ENCODE peak calls at places on chromosome 10, in five cellular contexts. Q is NCI-H1930; I is cardiac muscle cell; Z is stimulated activated CD8-positive, alpha-beta memory T cell treated with anti-CD3 and anti-CD28 coated beads, Interleukin-15, amount 100 ng/mL, for 1 hour; R is naive thymus-derived CD8-positive, alpha-beta T cell. S is an unnamed sample.

GRCh38 chr10:122537545-122537944 is 23.0 kb upstream of the DMBT1 start:
- DNase-seq in Z (no peak), I (no peak), Q (no peak), R (no peak), S (no peak)

GRCh38 chr10:33211123-33211878 is 123.2 kb downstream of the NRP1 start:
- DNase-seq in I (no peak), Q (no peak), Z (no peak), R (no peak), S (no peak)

GRCh38 chr10:54613162-54613561 is 187.9 kb downstream of the PCDH15 start:
- DNase-seq in R (no peak), I (no peak), Z (no peak), Q (no peak), S (no peak)

GRCh38 chr10:122207596-122207995 is 63.5 kb upstream of the BTBD16 start:
- DNase-seq in Z (no peak), R (no peak), Q (no peak), I (peak), S (no peak)

GRCh38 chr10:22686347-22686746 is 28.0 kb downstream of the PIP4K2A start:
- DNase-seq in R (no peak), Z (no peak), Q (no peak), I (no peak), S (no peak)

GRCh38 chr10:112360308-112361270 is 13.3 kb upstream of the ACSL5 start:
- DNase-seq in R (no peak), Q (no peak), I (no peak), Z (no peak), S (no peak)

GRCh38 chr10:91477236-91477635 is 67.1 kb downstream of the HECTD2 start:
- DNase-seq in Z (no peak), I (no peak), R (no peak), Q (no peak), S (no peak)

GRCh38 chr10:122561212-122561611 is 658 bp downstream of the DMBT1 start:
- DNase-seq in Q (no peak), R (no peak), I (peak), Z (no peak), S (no peak)

GRCh38 chr10:111705026-111705425 is 478.5 kb downstream of the GPAM start:
- DNase-seq in Z (no peak), R (no peak), I (no peak), Q (no peak), S (no peak)

GRCh38 chr10:86857097-86857825 is 100.2 kb downstream of the MMRN2 start:
- DNase-seq in R (no peak), Q (no peak), Z (no peak), I (no peak), S (no peak)

GRCh38 chr10:118497227-118497626 is 98.2 kb downstream of the PRLHR start:
- DNase-seq in Q (no peak), Z (no peak), I (no peak), R (no peak), S (no peak)

GRCh38 chr10:68303849-68304412 is 27.9 kb upstream of the HNRNPH3 start:
- DNase-seq in Z (no peak), R (no peak), Q (no peak), I (no peak), S (no peak)

GRCh38 chr10:23478570-23478969 is 39.7 kb downstream of the OTUD1 start:
- DNase-seq in R (no peak), Q (no peak), Z (no peak), I (no peak), S (no peak)

GRCh38 chr10:73083234-73083633 is 13.4 kb downstream of the P4HA1 start:
- DNase-seq in Z (no peak), Q (no peak), I (no peak), R (no peak), S (no peak)

GRCh38 chr10:60728056-60728455 is 50.2 kb upstream of the CDK1 start:
- DNase-seq in I (no peak), R (peak), Z (no peak), Q (no peak), S (no peak)

GRCh38 chr10:132688580-132689420 is 97.1 kb downstream of the NKX6-2 start:
- DNase-seq in Q (no peak), R (no peak), I (no peak), Z (no peak), S (no peak)

GRCh38 chr10:107498983-107499382 is 334.5 kb upstream of the SORCS1 start:
- DNase-seq in R (no peak), Q (no peak), I (no peak), Z (no peak), S (no peak)

GRCh38 chr10:819326-819725 is 112.2 kb downstream of the LARP4B start:
- DNase-seq in R (no peak), I (no peak), Q (no peak), Z (no peak), S (no peak)

GRCh38 chr10:24958701-24959392 is 6.4 kb upstream of the PRTFDC1 start:
- DNase-seq in I (no peak), Z (no peak), Q (no peak), R (no peak), S (no peak)

GRCh38 chr10:126041804-126042231 is 145.5 kb downstream of the FANK1 start:
- DNase-seq in I (no peak), Q (no peak), R (peak), Z (peak), S (no peak)

GRCh38 chr10:105413997-105414396 is 772.9 kb downstream of the SORCS3 start:
- DNase-seq in R (no peak), I (no peak), Q (no peak), Z (no peak), S (no peak)

GRCh38 chr10:6602700-6603084 is 22.6 kb upstream of the PRKCQ start:
- DNase-seq in R (no peak), Q (no peak), Z (no peak), I (no peak), S (no peak)

GRCh38 chr10:68208424-68209042 is 23.4 kb downstream of the ATOH7 start:
- DNase-seq in Z (no peak), R (no peak), Q (peak), I (peak), S (peak)

GRCh38 chr10:97916586-97916985 is 66.9 kb downstream of the GOLGA7B start:
- DNase-seq in Q (no peak), Z (no peak), R (no peak), I (no peak), S (no peak)

GRCh38 chr10:128324058-128324457 is 197.8 kb upstream of the MKI67 start:
- DNase-seq in Z (no peak), I (peak), R (no peak), Q (no peak), S (no peak)

GRCh38 chr10:26463986-26464385 is 25.8 kb downstream of the APBB1IP start:
- DNase-seq in Z (no peak), I (no peak), Q (no peak), R (no peak), S (no peak)

GRCh38 chr10:94725871-94726270 is 36.6 kb upstream of the CYP2C19 start:
- DNase-seq in Z (no peak), Q (no peak), I (no peak), R (no peak), S (no peak)

GRCh38 chr10:70480254-70480861 is 1.8 kb downstream of the PALD1 start:
- DNase-seq in R (peak), Z (no peak), Q (no peak), I (no peak), S (peak)

GRCh38 chr10:124152139-124152780 is 58.9 kb upstream of the CHST15 start:
- DNase-seq in R (no peak), Q (no peak), I (no peak), Z (no peak), S (no peak)

GRCh38 chr10:3728563-3728962 is 56.4 kb downstream of the KLF6 start:
- DNase-seq in R (no peak), Q (no peak), I (no peak), Z (no peak), S (no peak)

GRCh38 chr10:61136151-61136550 is 192.2 kb upstream of the RHOBTB1 start:
- DNase-seq in I (no peak), R (no peak), Z (no peak), Q (no peak), S (no peak)

GRCh38 chr10:62577666-62578291 is 203.6 kb downstream of the ZNF365 start:
- DNase-seq in I (no peak), R (no peak), Z (no peak), Q (no peak), S (no peak)

GRCh38 chr10:96306516-96306915 is 2.3 kb downstream of the DNTT start:
- DNase-seq in Z (no peak), R (peak), I (no peak), Q (no peak), S (peak)

GRCh38 chr10:114172241-114172640 is 1.8 kb downstream of the CCDC186 start:
- DNase-seq in R (no peak), Z (no peak), Q (no peak), I (no peak), S (no peak)

GRCh38 chr10:80154978-80155695 is 22.6 kb downstream of the PLAC9 start:
- DNase-seq in Q (no peak), R (no peak), I (no peak), Z (no peak), S (no peak)

GRCh38 chr10:776772-777171 is 87.3 kb upstream of the DIP2C start:
- DNase-seq in Q (no peak), R (no peak), I (no peak), Z (no peak), S (no peak)

GRCh38 chr10:22183771-22184466 is 33.9 kb downstream of the EBLN1 start:
- DNase-seq in R (no peak), Z (no peak), Q (no peak), I (no peak), S (no peak)

GRCh38 chr10:6394084-6394483 is 186.0 kb downstream of the PRKCQ start:
- DNase-seq in Q (no peak), R (no peak), Z (no peak), I (no peak), S (no peak)

GRCh38 chr10:92218569-92218968 is 72.3 kb downstream of the CPEB3 start:
- DNase-seq in Z (no peak), I (no peak), Q (no peak), R (no peak), S (no peak)

GRCh38 chr10:5574642-5575131 is 49.9 kb downstream of the CALML3 start:
- DNase-seq in I (no peak), Q (no peak), Z (no peak), R (no peak), S (no peak)

S was measured in NCI-H1105 treated with DMSO at 0.1 percent for 48 hours.